ENCODE peak calls at places on chromosomes 2 and 18, in nine cellular contexts. One of them, this sample, is unnamed. For H3K9me3, the result is how much of the 10 kb centered on the place peaks cover.

GRCh38 chr2:99926986-99927385 is 215.4 kb downstream of the AFF3 start:
- DNase-seq in neural progenitor cell: no peak
- DNase-seq in cardiac muscle cell: no peak
- DNase-seq in osteoblast: no peak
- DNase-seq in astrocyte: peak
- DNase-seq in pancreas: no peak
- DNase-seq in endodermal cell: no peak
- DNase-seq in K562: no peak
- DNase-seq in thoracic aorta: no peak
- DNase-seq in this sample: no peak

GRCh38 chr2:170744248-170745002 is 25.8 kb upstream of the ERICH2 start:
- DNase-seq in neural progenitor cell: no peak
- DNase-seq in cardiac muscle cell: no peak
- DNase-seq in osteoblast: no peak
- DNase-seq in astrocyte: no peak
- DNase-seq in pancreas: no peak
- DNase-seq in endodermal cell: no peak
- DNase-seq in K562: no peak
- DNase-seq in thoracic aorta: no peak
- DNase-seq in this sample: no peak

GRCh38 chr18:25592804-25593360 is 240.9 kb upstream of the ZNF521 start:
- DNase-seq in neural progenitor cell: no peak
- DNase-seq in cardiac muscle cell: no peak
- DNase-seq in osteoblast: no peak
- DNase-seq in astrocyte: no peak
- DNase-seq in pancreas: no peak
- DNase-seq in endodermal cell: no peak
- DNase-seq in K562: no peak
- DNase-seq in thoracic aorta: no peak
- DNase-seq in this sample: no peak

GRCh38 chr2:9258501-9258900 is 51.9 kb downstream of the ASAP2 start:
- DNase-seq in neural progenitor cell: no peak
- DNase-seq in cardiac muscle cell: no peak
- DNase-seq in osteoblast: peak
- DNase-seq in astrocyte: no peak
- DNase-seq in pancreas: no peak
- DNase-seq in endodermal cell: no peak
- DNase-seq in K562: no peak
- DNase-seq in thoracic aorta: no peak
- DNase-seq in this sample: no peak

GRCh38 chr2:89763581-89764485 is 1072.4 kb downstream of the RPIA start:
- DNase-seq in neural progenitor cell: no peak
- DNase-seq in cardiac muscle cell: no peak
- DNase-seq in osteoblast: peak
- DNase-seq in astrocyte: no peak
- DNase-seq in pancreas: no peak
- DNase-seq in endodermal cell: no peak
- DNase-seq in K562: no peak
- DNase-seq in thoracic aorta: no peak
- DNase-seq in this sample: no peak

GRCh38 chr2:96895709-96896651 is 26.1 kb upstream of the SEMA4C start:
- DNase-seq in neural progenitor cell: no peak
- DNase-seq in cardiac muscle cell: no peak
- DNase-seq in osteoblast: peak
- DNase-seq in astrocyte: no peak
- DNase-seq in pancreas: peak
- DNase-seq in endodermal cell: peak
- DNase-seq in K562: peak
- DNase-seq in thoracic aorta: no peak
- DNase-seq in this sample: no peak

GRCh38 chr2:200772620-200773019 is 39.1 kb upstream of the BZW1 start:
- DNase-seq in neural progenitor cell: no peak
- DNase-seq in cardiac muscle cell: no peak
- DNase-seq in osteoblast: no peak
- DNase-seq in astrocyte: no peak
- DNase-seq in pancreas: no peak
- DNase-seq in endodermal cell: no peak
- DNase-seq in K562: no peak
- DNase-seq in thoracic aorta: no peak
- DNase-seq in this sample: no peak

GRCh38 chr2:170377469-170378207 is 199.7 kb downstream of the MYO3B start:
- DNase-seq in neural progenitor cell: no peak
- DNase-seq in cardiac muscle cell: no peak
- DNase-seq in osteoblast: no peak
- DNase-seq in astrocyte: no peak
- DNase-seq in pancreas: no peak
- DNase-seq in endodermal cell: no peak
- DNase-seq in K562: no peak
- DNase-seq in thoracic aorta: no peak
- DNase-seq in this sample: no peak

GRCh38 chr18:51943281-51943680 is 396.7 kb upstream of the DCC start:
- DNase-seq in neural progenitor cell: no peak
- DNase-seq in cardiac muscle cell: no peak
- DNase-seq in osteoblast: no peak
- DNase-seq in astrocyte: no peak
- DNase-seq in pancreas: no peak
- DNase-seq in endodermal cell: no peak
- DNase-seq in K562: no peak
- DNase-seq in thoracic aorta: no peak
- DNase-seq in this sample: no peak
- H3K9me3 ChIP-seq in neural progenitor cell: under half
- H3K9me3 ChIP-seq in cardiac muscle cell: under half
- H3K9me3 ChIP-seq in osteoblast: under half
- H3K9me3 ChIP-seq in astrocyte: under half
- H3K9me3 ChIP-seq in pancreas: under half
- H3K9me3 ChIP-seq in endodermal cell: under half
- H3K9me3 ChIP-seq in K562: under half
- H3K9me3 ChIP-seq in thoracic aorta: under half
- H3K9me3 ChIP-seq in this sample: under half

DNA sequence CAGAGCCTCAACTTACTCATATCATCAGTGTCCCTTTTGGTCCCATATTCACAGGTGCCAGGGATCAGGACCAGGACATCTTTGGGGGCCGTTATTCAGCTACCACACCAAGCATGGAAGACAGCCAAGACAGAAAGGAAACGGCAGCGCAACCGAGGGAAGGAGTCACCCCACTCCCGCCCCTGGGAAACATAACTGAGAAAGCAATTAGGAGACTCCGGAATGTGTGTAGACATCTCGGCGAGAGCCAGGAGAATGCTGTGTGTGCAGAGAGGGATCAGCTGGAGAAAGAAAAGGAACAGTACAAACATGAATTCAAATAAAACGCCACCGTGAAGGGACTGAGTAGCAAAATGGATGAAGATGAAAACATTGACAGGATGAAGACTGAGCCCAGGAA is 13.4 kb upstream of the BOK start:
- DNase-seq in neural progenitor cell: no peak
- DNase-seq in cardiac muscle cell: no peak
- DNase-seq in osteoblast: peak
- DNase-seq in astrocyte: peak
- DNase-seq in pancreas: no peak
- DNase-seq in endodermal cell: peak
- DNase-seq in K562: no peak
- DNase-seq in thoracic aorta: no peak
- DNase-seq in this sample: no peak
- H3K4me3 ChIP-seq in neural progenitor cell: no peak
- H3K4me3 ChIP-seq in cardiac muscle cell: no peak
- H3K4me3 ChIP-seq in osteoblast: no peak
- H3K4me3 ChIP-seq in astrocyte: no peak
- H3K4me3 ChIP-seq in pancreas: no peak
- H3K4me3 ChIP-seq in endodermal cell: no peak
- H3K4me3 ChIP-seq in K562: no peak
- H3K4me3 ChIP-seq in thoracic aorta: no peak
- H3K4me3 ChIP-seq in this sample: no peak

DNA sequence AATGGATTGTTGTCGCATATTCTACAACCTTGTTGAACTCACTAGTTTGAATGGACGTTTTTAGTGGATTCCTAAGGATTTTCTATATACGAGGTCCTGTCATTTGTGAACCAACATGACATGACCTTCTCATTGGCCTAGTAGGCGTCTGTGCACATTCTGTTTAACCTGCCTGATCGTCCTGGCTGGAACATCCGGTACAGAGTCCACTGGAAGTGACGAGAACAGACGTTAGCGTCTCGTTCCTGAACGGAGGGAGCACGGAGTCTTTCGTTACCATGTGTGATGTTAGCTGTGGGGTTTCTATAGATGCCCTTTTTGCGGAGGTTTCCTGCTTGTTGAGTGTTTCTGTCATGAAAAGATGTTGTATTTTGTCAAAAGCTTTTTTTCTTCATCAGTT is 61.9 kb downstream of the SLC66A2 start:
- DNase-seq in neural progenitor cell: no peak
- DNase-seq in cardiac muscle cell: no peak
- DNase-seq in osteoblast: peak
- DNase-seq in astrocyte: no peak
- DNase-seq in pancreas: no peak
- DNase-seq in endodermal cell: no peak
- DNase-seq in K562: no peak
- DNase-seq in thoracic aorta: no peak
- DNase-seq in this sample: no peak
- H3K9me3 ChIP-seq in neural progenitor cell: under half
- H3K9me3 ChIP-seq in cardiac muscle cell: under half
- H3K9me3 ChIP-seq in osteoblast: under half
- H3K9me3 ChIP-seq in astrocyte: under half
- H3K9me3 ChIP-seq in pancreas: under half
- H3K9me3 ChIP-seq in endodermal cell: half or more
- H3K9me3 ChIP-seq in K562: under half
- H3K9me3 ChIP-seq in thoracic aorta: under half
- H3K9me3 ChIP-seq in this sample: under half

GRCh38 chr2:3535794-3536681 is 16.7 kb upstream of the ADI1 start:
- DNase-seq in neural progenitor cell: no peak
- DNase-seq in cardiac muscle cell: no peak
- DNase-seq in osteoblast: peak
- DNase-seq in astrocyte: peak
- DNase-seq in pancreas: peak
- DNase-seq in endodermal cell: peak
- DNase-seq in K562: peak
- DNase-seq in thoracic aorta: peak
- DNase-seq in this sample: peak
- H3K4me3 ChIP-seq in neural progenitor cell: no peak
- H3K4me3 ChIP-seq in cardiac muscle cell: no peak
- H3K4me3 ChIP-seq in osteoblast: peak
- H3K4me3 ChIP-seq in astrocyte: peak
- H3K4me3 ChIP-seq in pancreas: peak
- H3K4me3 ChIP-seq in endodermal cell: no peak
- H3K4me3 ChIP-seq in K562: peak
- H3K4me3 ChIP-seq in thoracic aorta: peak
- H3K4me3 ChIP-seq in this sample: peak

This sample was measured in MG63.